ENCODE peak calls at places on chromosome X, in five cellular contexts. S is brain pericyte, J is Caki2, T is ascending aorta, E is ovary. C is an unnamed sample.

GRCh38 chrX:132393992-132394391 is 94.8 kb downstream of the MBNL3 start:
- DNase-seq in T (no peak), E (no peak), J (no peak), S (no peak), C (no peak)

GRCh38 chrX:108735087-108735679 is 1.2 kb downstream of the IRS4 start:
- DNase-seq in T (no peak), J (no peak), S (no peak), E (peak), C (peak)

GRCh38 chrX:70089575-70090297 is 27.5 kb downstream of the OTUD6A start:
- DNase-seq in T (no peak), S (no peak), J (no peak), E (no peak), C (no peak)

GRCh38 chrX:112769034-112769433 is 71.6 kb downstream of the AMOT start:
- DNase-seq in J (no peak), E (no peak), S (no peak), T (no peak), C (no peak)

GRCh38 chrX:129600981-129601424 is 53.8 kb downstream of the APLN start:
- DNase-seq in J (peak), S (no peak), E (no peak), T (no peak), C (no peak)

GRCh38 chrX:68832516-68833447 is 4.0 kb downstream of the EFNB1 start:
- DNase-seq in T (peak), J (no peak), S (no peak), E (no peak), C (no peak)

GRCh38 chrX:97524997-97525396 is 641.3 kb downstream of the RPA4 start:
- DNase-seq in E (no peak), J (no peak), T (no peak), S (no peak), C (no peak)

GRCh38 chrX:108361316-108361715 is 76.9 kb downstream of the COL4A6 start:
- DNase-seq in S (peak), E (no peak), J (no peak), T (no peak), C (no peak)

GRCh38 chrX:65697173-65697572 is 29.7 kb downstream of the MSN start:
- DNase-seq in J (no peak), T (no peak), E (no peak), S (no peak), C (no peak)

GRCh38 chrX:40683245-40683644 is 35.9 kb upstream of the CXorf38 start:
- DNase-seq in T (no peak), S (no peak), J (no peak), E (no peak), C (no peak)

GRCh38 chrX:45142185-45142584 is 58.5 kb downstream of the DIPK2B start:
- DNase-seq in S (no peak), E (no peak), T (no peak), J (no peak), C (no peak)

GRCh38 chrX:120015145-120016067 is 62.1 kb downstream of the RHOXF2B start:
- DNase-seq in S (no peak), T (no peak), J (peak), E (peak), C (no peak)

GRCh38 chrX:51487960-51488267 is 8.5 kb downstream of the NUDT11 start:
- DNase-seq in E (no peak), S (no peak), T (no peak), J (no peak), C (no peak)

GRCh38 chrX:16786791-16787735 is 797 bp downstream of the TXLNG start:
- DNase-seq in T (peak), J (no peak), S (no peak), E (peak), C (no peak)

GRCh38 chrX:95071621-95072020 is 1397.6 kb downstream of the FAM133A start:
- DNase-seq in E (no peak), T (no peak), S (no peak), J (no peak), C (no peak)

GRCh38 chrX:131445955-131446354 is 97.9 kb upstream of the OR13H1 start:
- DNase-seq in T (no peak), J (no peak), E (no peak), S (no peak), C (no peak)

GRCh38 chrX:43349363-43349762 is 306.7 kb upstream of the MAOA start:
- DNase-seq in S (no peak), J (no peak), E (no peak), T (no peak), C (peak)

GRCh38 chrX:109040057-109040456 is 303.7 kb upstream of the IRS4 start:
- DNase-seq in S (no peak), E (no peak), J (no peak), T (no peak), C (no peak)

GRCh38 chrX:15475021-15475420 is 18.1 kb downstream of the PIR start:
- DNase-seq in J (peak), E (no peak), S (no peak), T (no peak), C (no peak)

GRCh38 chrX:104351173-104351769 is 96.5 kb upstream of the ESX1 start:
- DNase-seq in T (no peak), S (no peak), E (no peak), J (peak), C (no peak)

GRCh38 chrX:15177316-15177715 is 92.6 kb downstream of the ASB9 start:
- DNase-seq in E (no peak), S (no peak), J (no peak), T (no peak), C (no peak)

GRCh38 chrX:19107035-19107434 is 15.2 kb downstream of the ADGRG2 start:
- DNase-seq in E (no peak), T (no peak), S (no peak), J (no peak), C (no peak)

C was measured in LNCaP clone FGC.